ENCODE peak calls at places on chromosomes 2 and 18, in six cellular contexts. I, A, S, N, P and D are unnamed samples.

GRCh38 chr18:12857215-12857924 is 26.7 kb downstream of the PTPN2 start:
- DNase-seq in I (no peak), A (no peak), S (no peak), N (no peak), P (no peak), D (no peak)

GRCh38 chr2:239179851-239180371 is 220.9 kb downstream of the HDAC4 start:
- DNase-seq in I (no peak), A (no peak), S (no peak), N (no peak), P (no peak), D (no peak)

GRCh38 chr2:54692556-54692955 is 30.9 kb upstream of the EML6 start:
- DNase-seq in I (no peak), A (no peak), S (no peak), N (no peak), P (no peak), D (no peak)

GRCh38 chr2:74416721-74417120 is 4.7 kb downstream of the C2orf81 start:
- DNase-seq in I (no peak), A (no peak), S (no peak), N (no peak), P (no peak), D (no peak)

GRCh38 chr2:129849559-129850160 is 129.8 kb upstream of the RAB6C start:
- DNase-seq in I (no peak), A (no peak), S (no peak), N (peak), P (peak), D (peak)

GRCh38 chr2:213991454-213992108 is 419.3 kb upstream of the VWC2L start:
- DNase-seq in I (no peak), A (no peak), S (no peak), N (peak), P (no peak), D (peak)

GRCh38 chr18:8781671-8782070 is 76.3 kb downstream of the MTCL1 start:
- DNase-seq in I (no peak), A (no peak), S (no peak), N (no peak), P (no peak), D (no peak)

GRCh38 chr2:216584112-216584511 is 49.1 kb upstream of the IGFBP2 start:
- DNase-seq in I (no peak), A (no peak), S (no peak), N (no peak), P (no peak), D (no peak)

GRCh38 chr2:217331577-217332139 is 471.8 kb upstream of the TNP1 start:
- DNase-seq in I (peak), A (no peak), S (no peak), N (peak), P (no peak), D (peak)

GRCh38 chr2:107068502-107068901 is 182.5 kb upstream of the ST6GAL2 start:
- DNase-seq in I (no peak), A (no peak), S (no peak), N (no peak), P (no peak), D (no peak)

GRCh38 chr2:103153580-103153979 is 391.7 kb downstream of the TMEM182 start:
- DNase-seq in I (no peak), A (no peak), S (no peak), N (no peak), P (no peak), D (no peak)

GRCh38 chr2:215901796-215902195 is 111.6 kb downstream of the MREG start:
- DNase-seq in I (no peak), A (no peak), S (no peak), N (peak), P (no peak), D (no peak)

GRCh38 chr2:31302940-31303563 is 69.1 kb downstream of the EHD3 start:
- DNase-seq in I (no peak), A (no peak), S (no peak), N (no peak), P (no peak), D (no peak)

GRCh38 chr2:82694431-82694830 is 1764.6 kb downstream of the SUCLG1 start:
- DNase-seq in I (no peak), A (no peak), S (no peak), N (no peak), P (no peak), D (no peak)

GRCh38 chr2:70111752-70112591 is 24.7 kb downstream of the PCBP1 start:
- DNase-seq in I (no peak), A (no peak), S (no peak), N (no peak), P (no peak), D (peak)